ENCODE peak calls at places on chromosomes 7 and 10, in nine cellular contexts. E is NCI-H1092; N is B cell; W is stimulated activated CD4-positive, alpha-beta T cell treated with anti-CD3 and anti-CD28 coated beads, Interleukin-2, amount 100 ng/mL, for 4 hours; O is HT-29; A is AG09319; D is EH; P is activated CD4-positive, alpha-beta T cell treated with anti-CD3 and anti-CD28 coated beads, Interleukin-2, amount 10 ng/mL, durations not matched to agents 7 days and 5 days; S is NCI-H510A treated with DMSO at 0.1 percent for 48 hours. C is an unnamed sample.

GRCh38 chr10:76917071-76917470 is 720.5 kb downstream of the KCNMA1 start:
- DNase-seq in D (no peak), O (no peak), S (no peak), W (no peak), P (no peak), N (no peak), E (no peak), A (no peak), C (no peak)

GRCh38 chr7:93728292-93728691 is 153.8 kb upstream of the CALCR start:
- DNase-seq in W (no peak), P (no peak), N (no peak), A (no peak), D (no peak), E (no peak), O (no peak), S (no peak), C (no peak)

GRCh38 chr7:70165477-70166170 is 567.3 kb downstream of the AUTS2 start:
- DNase-seq in W (no peak), E (no peak), D (no peak), P (no peak), S (peak; percentile 27), O (no peak), A (no peak), N (no peak), C (no peak)

GRCh38 chr7:25950488-25951413 is 201.2 kb upstream of the NFE2L3 start:
- DNase-seq in N (peak; percentile 97), W (peak; percentile 84), A (peak; percentile 52), P (peak; percentile 94), S (peak; percentile 97), D (peak; percentile 72), O (peak; percentile 57), E (peak; percentile 92), C (peak; percentile 81)

GRCh38 chr10:124640538-124641231 is 103.5 kb downstream of the FAM53B start:
- DNase-seq in S (no peak), P (no peak), E (no peak), D (no peak), A (no peak), O (no peak), N (no peak), W (no peak), C (no peak)

GRCh38 chr10:123772645-123773508 is 106.7 kb downstream of the GPR26 start:
- DNase-seq in W (no peak), N (no peak), A (no peak), S (no peak), E (no peak), D (no peak), P (peak; percentile 12), O (no peak), C (no peak)

GRCh38 chr7:124276005-124276606 is 243.2 kb upstream of the TMEM229A start:
- DNase-seq in D (peak; percentile 23), N (no peak), O (peak; percentile 85), P (no peak), W (no peak), E (no peak), A (no peak), S (no peak), C (no peak)

GRCh38 chr10:62626817-62627216 is 177.7 kb upstream of the ADO start:
- DNase-seq in W (no peak), P (no peak), D (peak; percentile 72), E (no peak), O (no peak), A (no peak), N (no peak), S (no peak), C (no peak)

GRCh38 chr10:79381804-79382221 is 34.5 kb downstream of the PPIF start:
- DNase-seq in A (no peak), D (peak; percentile 96), O (no peak), W (no peak), E (no peak), S (no peak), N (no peak), P (no peak), C (no peak)

GRCh38 chr7:74604326-74605020 is 53.0 kb upstream of the GTF2I start:
- DNase-seq in P (no peak), O (peak; percentile 73), S (peak; percentile 25), A (no peak), D (peak; percentile 26), W (no peak), N (no peak), E (no peak), C (no peak)

GRCh38 chr7:17103984-17104383 is 194.5 kb upstream of the AHR start:
- DNase-seq in A (no peak), W (no peak), N (no peak), P (no peak), O (no peak), D (no peak), E (no peak), S (no peak), C (no peak)

GRCh38 chr10:17290226-17290625 is 62.2 kb downstream of the VIM start:
- DNase-seq in A (no peak), E (peak; percentile 15), P (peak; percentile 31), W (no peak), D (peak; percentile 21), O (peak; percentile 75), N (no peak), S (peak; percentile 2), C (peak; percentile 13)

GRCh38 chr10:121436281-121436629 is 162.0 kb downstream of the FGFR2 start:
- DNase-seq in S (no peak), A (no peak), D (no peak), O (no peak), E (no peak), P (no peak), W (no peak), N (no peak), C (no peak)

GRCh38 chr10:16909961-16910794 is 93.0 kb upstream of the RSU1 start:
- DNase-seq in D (no peak), W (no peak), E (no peak), P (no peak), O (no peak), N (no peak), S (no peak), A (no peak), C (no peak)

GRCh38 chr10:102241037-102241443 is 272 bp downstream of the PITX3 start:
- DNase-seq in O (no peak), N (no peak), S (no peak), E (no peak), P (no peak), A (no peak), W (no peak), D (peak; percentile 7), C (no peak)

GRCh38 chr10:25068152-25069058 is 52.0 kb downstream of the THNSL1 start:
- DNase-seq in D (peak; percentile 77), W (no peak), N (no peak), O (no peak), P (no peak), A (no peak), S (no peak), E (no peak), C (peak; percentile 18)

GRCh38 chr10:118590334-118590733 is 5.1 kb downstream of the PRLHR start:
- DNase-seq in W (no peak), D (peak; percentile 25), N (no peak), O (peak; percentile 19), S (peak; percentile 34), E (peak; percentile 72), P (no peak), A (no peak), C (peak; percentile 91)

GRCh38 chr7:124497209-124497608 is 268.4 kb downstream of the GPR37 start:
- DNase-seq in S (peak; percentile 68), W (no peak), P (no peak), O (peak; percentile 19), A (no peak), D (no peak), E (peak; percentile 43), N (no peak), C (peak; percentile 88)

GRCh38 chr7:70886547-70886946 is 245.4 kb upstream of the GALNT17 start:
- DNase-seq in S (no peak), P (no peak), N (no peak), D (no peak), E (no peak), A (no peak), W (no peak), O (no peak), C (no peak)

GRCh38 chr10:27223964-27224363 is 16.6 kb downstream of the ACBD5 start:
- DNase-seq in D (peak; percentile 46), W (peak; percentile 33), S (peak; percentile 13), E (no peak), P (peak; percentile 58), O (peak; percentile 61), A (no peak), N (peak; percentile 17), C (peak; percentile 12)

GRCh38 chr10:35661236-35661635 is 19.1 kb upstream of the FZD8 start:
- DNase-seq in D (peak; percentile 32), E (no peak), S (no peak), P (no peak), N (no peak), W (no peak), O (no peak), A (no peak), C (no peak)

GRCh38 chr7:34497153-34497777 is 160.8 kb upstream of the NPSR1 start:
- DNase-seq in D (no peak), S (no peak), A (no peak), N (no peak), P (no peak), E (no peak), W (no peak), O (peak; percentile 44), C (no peak)

GRCh38 chr10:70312972-70313371 is 29.2 kb upstream of the NPFFR1 start:
- DNase-seq in N (no peak), P (no peak), W (no peak), A (peak; percentile 28), D (peak; percentile 28), S (no peak), E (no peak), O (no peak), C (no peak)

GRCh38 chr7:105304040-105304895 is 84.5 kb downstream of the SRPK2 start:
- DNase-seq in P (no peak), W (no peak), S (no peak), A (peak; percentile 25), E (no peak), D (peak; percentile 64), O (no peak), N (no peak), C (no peak)

GRCh38 chr10:14683246-14683645 is 91.5 kb downstream of the FAM107B start:
- DNase-seq in W (no peak), N (no peak), S (no peak), O (no peak), A (no peak), E (no peak), P (no peak), D (no peak), C (no peak)

GRCh38 chr10:77428776-77429395 is 208.7 kb downstream of the KCNMA1 start:
- DNase-seq in A (peak; percentile 58), P (no peak), N (no peak), S (peak; percentile 63), W (no peak), E (no peak), D (peak; percentile 71), O (peak; percentile 29), C (peak; percentile 22)